ENCODE peak calls at places on chromosomes 7 and 10, in four cellular contexts. N is WTC11, Z is A549, W is NB4. X is an unnamed sample.

GRCh38 chr7:131502810-131503545 is 53.5 kb downstream of the PODXL start:
- DNase-seq in N (no peak), Z (no peak), W (no peak), X (peak)

GRCh38 chr10:110209926-110210662 is 2.7 kb downstream of the MXI1 start:
- DNase-seq in N (peak), Z (peak), W (peak), X (peak)

GRCh38 chr10:21724695-21725371 is 190.8 kb downstream of the MLLT10 start:
- DNase-seq in N (no peak), Z (peak), W (peak), X (peak)

GRCh38 chr7:106599343-106599698 is 61.6 kb downstream of the CCDC71L start:
- DNase-seq in N (no peak), Z (no peak), W (no peak), X (no peak)

GRCh38 chr10:78931333-78932083 is 137.3 kb upstream of the ZMIZ1 start:
- DNase-seq in N (no peak), Z (no peak), W (no peak), X (peak)

GRCh38 chr10:22816298-22816653 is 101.9 kb upstream of the PIP4K2A start:
- DNase-seq in N (no peak), Z (peak), W (peak), X (no peak)

GRCh38 chr10:114704720-114705119 is 46.6 kb upstream of the ABLIM1 start:
- DNase-seq in N (no peak), Z (no peak), W (no peak), X (no peak)

GRCh38 chr10:27771231-27771630 is 25.6 kb upstream of the MKX start:
- DNase-seq in N (no peak), Z (no peak), W (peak), X (no peak)

GRCh38 chr10:102501201-102502028 is 1.1 kb downstream of the ACTR1A start:
- DNase-seq in N (no peak), Z (no peak), W (no peak), X (no peak)

GRCh38 chr7:140605337-140605736 is 35.3 kb downstream of the DENND2A start:
- DNase-seq in N (no peak), Z (no peak), W (no peak), X (no peak)

GRCh38 chr10:123087786-123088185 is 48.0 kb upstream of the HMX3 start:
- DNase-seq in N (no peak), Z (no peak), W (no peak), X (no peak)

GRCh38 chr10:36559990-36560389 is 565.4 kb upstream of the ANKRD30A start:
- DNase-seq in N (no peak), Z (no peak), W (no peak), X (no peak)

GRCh38 chr7:4820968-4821471 is 40.8 kb downstream of the PAPOLB start:
- DNase-seq in N (no peak), Z (no peak), W (no peak), X (peak)

GRCh38 chr7:158820656-158821055 is 8.7 kb downstream of the ESYT2 start:
- DNase-seq in N (no peak), Z (no peak), W (no peak), X (no peak)

GRCh38 chr7:2915023-2915422 is 70.9 kb upstream of the GNA12 start:
- DNase-seq in N (no peak), Z (no peak), W (no peak), X (no peak)

GRCh38 chr7:133364959-133365680 is 112.2 kb downstream of the EXOC4 start:
- DNase-seq in N (no peak), Z (no peak), W (peak), X (no peak)

GRCh38 chr7:152054377-152055230 is 29.1 kb downstream of the GALNT11 start:
- DNase-seq in N (no peak), Z (no peak), W (no peak), X (no peak)

GRCh38 chr7:139043823-139044812 is 8.3 kb upstream of the ZC3HAV1L start:
- DNase-seq in N (no peak), Z (no peak), W (peak), X (no peak)

GRCh38 chr7:1292972-1293830 is 60.5 kb downstream of the UNCX start:
- DNase-seq in N (no peak), Z (no peak), W (no peak), X (no peak)

GRCh38 chr7:113873554-113874151 is 45.2 kb downstream of the PPP1R3A start:
- DNase-seq in N (no peak), Z (no peak), W (no peak), X (no peak)

DNA sequence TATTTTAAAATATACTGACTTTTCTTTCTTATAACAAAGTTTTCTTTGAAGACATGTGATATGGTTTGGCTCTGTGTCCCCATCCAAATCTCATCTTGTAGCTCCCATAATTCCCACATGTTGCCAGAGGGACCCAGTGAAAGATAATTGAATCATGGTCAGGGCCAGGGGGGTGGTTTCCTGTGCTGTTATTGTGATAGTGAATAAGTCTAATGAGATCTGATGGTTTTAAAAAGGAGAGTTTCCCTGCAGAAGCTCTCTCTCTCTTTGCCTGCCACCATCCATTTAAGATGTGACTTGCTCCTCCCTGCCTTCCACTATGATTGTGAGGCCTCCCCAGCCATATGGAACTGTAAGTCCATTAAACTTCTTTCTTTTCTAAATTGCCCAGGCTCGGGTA is 768.1 kb downstream of the NRG3 start:
- DNase-seq in N (no peak), Z (no peak), W (no peak), X (peak)
- TF ChIP-seq MAX in N (no peak), Z (no peak), W (no peak), X (no peak)

GRCh38 chr10:119680050-119680449 is 28.9 kb downstream of the BAG3 start:
- DNase-seq in N (no peak), Z (peak), W (peak), X (no peak)
- TF ChIP-seq MAX in N (no peak), Z (no peak), W (no peak), X (peak)

GRCh38 chr10:74186678-74187077 is 35.7 kb downstream of the ADK start:
- DNase-seq in N (no peak), Z (no peak), W (no peak), X (no peak)

GRCh38 chr10:74189999-74190421 is 39.0 kb downstream of the ADK start:
- DNase-seq in N (no peak), Z (no peak), W (peak), X (no peak)

GRCh38 chr10:74187237-74187636 is 36.2 kb downstream of the ADK start:
- DNase-seq in N (no peak), Z (no peak), W (no peak), X (no peak)

GRCh38 chr10:74194545-74194944 is 43.5 kb downstream of the ADK start:
- DNase-seq in N (no peak), Z (no peak), W (no peak), X (no peak)

GRCh38 chr10:74190494-74190893 is 39.5 kb downstream of the ADK start:
- DNase-seq in N (no peak), Z (no peak), W (no peak), X (no peak)
- TF ChIP-seq MAX in N (no peak), Z (no peak), W (no peak), X (no peak)

GRCh38 chr10:69685802-69686585 is 55.9 kb downstream of the FAM241B start:
- DNase-seq in N (no peak), Z (no peak), W (no peak), X (peak)
- TF ChIP-seq MAX in N (no peak), Z (no peak), W (no peak), X (no peak)